ENCODE peak calls at places on chromosomes 2 and 18, in four cellular contexts. P, L, W and D are unnamed samples.

GRCh38 chr2:137165968-137166367 is 400.6 kb downstream of the THSD7B start:
- DNase-seq in W (no peak), L (no peak), P (no peak), D (no peak)

GRCh38 chr2:86787701-86788100 is 3.0 kb downstream of the CD8A start:
- DNase-seq in L (peak; percentile 62), P (no peak), W (no peak), D (no peak)

GRCh38 chr2:241842620-241843211 is 16.0 kb downstream of the PDCD1 start:
- DNase-seq in W (peak; percentile 50), P (peak; percentile 82), L (peak; percentile 91), D (no peak)

GRCh38 chr2:217248312-217248935 is 388.6 kb upstream of the TNP1 start:
- DNase-seq in P (peak; percentile 72), L (no peak), W (peak; percentile 32), D (peak; percentile 81)

GRCh38 chr2:105188343-105188742 is 53.2 kb upstream of the GPR45 start:
- DNase-seq in L (no peak), P (no peak), W (no peak), D (no peak)

GRCh38 chr2:26840937-26841610 is 6.9 kb upstream of the DPYSL5 start:
- DNase-seq in L (peak; percentile 46), W (no peak), P (no peak), D (no peak)

GRCh38 chr2:162074937-162075688 is 1.1 kb upstream of the DPP4 start:
- DNase-seq in L (peak; percentile 95), W (no peak), P (no peak), D (no peak)

GRCh38 chr2:215843579-215843978 is 169.8 kb downstream of the MREG start:
- DNase-seq in P (no peak), L (peak; percentile 91), W (no peak), D (no peak)

GRCh38 chr2:28618221-28619141 is 122.6 kb downstream of the PLB1 start:
- DNase-seq in L (no peak), P (peak; percentile 61), W (no peak), D (no peak)

GRCh38 chr2:215967590-215968373 is 45.6 kb downstream of the MREG start:
- DNase-seq in L (no peak), W (no peak), P (no peak), D (no peak)

GRCh38 chr2:240389302-240389805 is 46.1 kb upstream of the GPC1 start:
- DNase-seq in L (peak; percentile 71), P (peak; percentile 47), W (no peak), D (no peak)

GRCh38 chr18:33495278-33495677 is 54.8 kb upstream of the CCDC178 start:
- DNase-seq in W (no peak), P (no peak), L (no peak), D (no peak)
- TF ChIP-seq CTCF in W (peak; percentile 34), P (peak; percentile 26), L (peak; percentile 27), D (peak; percentile 81)

GRCh38 chr18:55780591-55781071 is 192.6 kb upstream of the TCF4 start:
- DNase-seq in P (no peak), L (peak; percentile 74), W (no peak), D (no peak)

GRCh38 chr18:55778731-55779460 is 190.9 kb upstream of the TCF4 start:
- DNase-seq in P (no peak), W (no peak), L (no peak), D (no peak)

GRCh38 chr18:55781481-55781957 is 193.5 kb upstream of the TCF4 start:
- DNase-seq in P (no peak), W (no peak), L (peak; percentile 90), D (no peak)

GRCh38 chr18:55779461-55779710 is 191.4 kb upstream of the TCF4 start:
- DNase-seq in L (peak; percentile 66), P (no peak), W (no peak), D (no peak)

GRCh38 chr18:55779711-55780590 is 192.0 kb upstream of the TCF4 start:
- DNase-seq in L (peak; percentile 87), W (no peak), P (peak; percentile 63), D (peak; percentile 84)
- TF ChIP-seq CTCF in L (peak; percentile 11), W (no peak), P (peak; percentile 19), D (peak; percentile 68)

GRCh38 chr2:238305092-238305862 is 15.0 kb upstream of the TRAF3IP1 start:
- DNase-seq in P (peak; percentile 46), W (no peak), L (peak; percentile 38), D (no peak)
- TF ChIP-seq CTCF in P (peak; percentile 12), W (no peak), L (peak; percentile 32), D (peak; percentile 25)

GRCh38 chr2:171345971-171346722 is 87.6 kb downstream of the METTL8 start:
- DNase-seq in W (no peak), P (no peak), L (no peak), D (no peak)

GRCh38 chr2:171348056-171348455 is 85.7 kb downstream of the METTL8 start:
- DNase-seq in P (no peak), W (no peak), L (no peak), D (no peak)

GRCh38 chr2:171346723-171347104 is 87.1 kb downstream of the METTL8 start:
- DNase-seq in L (no peak), P (no peak), W (no peak), D (no peak)

GRCh38 chr2:171347591-171348032 is 86.2 kb downstream of the METTL8 start:
- DNase-seq in L (peak; percentile 68), W (no peak), P (no peak), D (no peak)

GRCh38 chr2:171347158-171347557 is 86.6 kb downstream of the METTL8 start:
- DNase-seq in W (no peak), L (no peak), P (no peak), D (no peak)
- TF ChIP-seq CTCF in W (no peak), L (no peak), P (no peak), D (peak; percentile 59)

DNA sequence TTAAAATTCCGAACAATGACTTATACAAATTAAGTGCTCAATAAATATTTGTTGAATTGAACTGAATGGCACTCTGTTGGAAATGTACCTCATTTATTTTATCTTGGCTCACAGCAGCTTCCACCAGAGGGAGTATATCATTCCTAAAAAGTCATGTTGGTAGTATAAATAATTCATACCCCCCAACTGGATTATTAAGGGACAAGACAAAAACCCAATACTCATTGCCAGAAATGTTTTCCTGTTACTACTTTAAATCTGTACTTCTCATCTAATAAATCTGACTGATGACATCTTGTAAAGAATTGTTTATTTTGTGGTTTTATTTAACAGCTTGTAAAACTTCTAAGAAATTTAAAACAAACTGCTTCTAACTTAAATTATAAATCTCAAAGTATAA is 163.9 kb downstream of the CDH2 start:
- DNase-seq in P (no peak), W (no peak), L (no peak), D (no peak)
- TF ChIP-seq CTCF in P (no peak), W (no peak), L (peak; percentile 58), D (peak; percentile 85)

GRCh38 chr18:56789889-56790180 is 138.7 kb downstream of the WDR7 start:
- DNase-seq in P (no peak), W (no peak), L (no peak), D (no peak)
- TF ChIP-seq CTCF in P (peak; percentile 1), W (no peak), L (no peak), D (peak; percentile 38)

GRCh38 chr2:96408631-96409542 is 73.3 kb downstream of the NCAPH start:
- DNase-seq in L (no peak), W (peak; percentile 68), P (peak; percentile 30), D (no peak)

GRCh38 chr2:96407041-96407918 is 71.7 kb downstream of the NCAPH start:
- DNase-seq in L (peak; percentile 89), W (peak; percentile 63), P (peak; percentile 70), D (no peak)

GRCh38 chr2:96407919-96408550 is 72.5 kb downstream of the NCAPH start:
- DNase-seq in W (no peak), L (no peak), P (no peak), D (no peak)

GRCh38 chr2:96412307-96413066 is 76.9 kb downstream of the NCAPH start:
- DNase-seq in L (no peak), P (no peak), W (no peak), D (no peak)

DNA sequence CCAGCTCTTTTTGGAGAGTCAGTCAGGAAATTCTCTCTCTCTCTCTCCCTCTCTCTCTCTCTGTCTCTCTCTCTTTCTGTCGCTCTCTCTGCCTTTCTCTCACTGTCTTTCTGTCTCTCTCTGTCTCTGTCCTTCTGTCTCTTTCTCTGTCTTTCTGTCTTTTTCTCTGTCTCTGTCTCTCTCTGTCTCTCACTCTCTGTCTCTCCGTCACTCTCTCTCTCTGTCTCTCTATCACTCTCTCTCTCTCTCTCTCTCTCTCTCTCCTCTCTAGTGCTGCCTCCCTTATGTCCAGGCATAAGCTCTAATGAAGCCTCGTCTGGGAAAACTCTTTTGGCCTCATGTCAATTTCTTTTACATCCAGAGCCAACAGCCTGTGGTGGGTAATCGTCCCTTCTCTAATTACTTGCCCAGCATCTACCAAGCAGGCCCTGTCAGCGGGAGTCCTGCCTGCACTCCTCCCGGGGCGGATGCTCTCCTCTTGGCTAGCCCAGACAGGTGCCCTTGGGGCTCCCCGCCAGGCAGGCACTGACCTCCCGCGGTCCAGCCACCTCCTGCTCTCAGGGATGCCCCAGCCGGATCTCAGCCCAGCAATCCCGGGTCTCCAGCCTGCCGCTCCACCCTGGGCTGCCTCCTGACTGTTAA is 74.1 kb downstream of the NCAPH start:
- DNase-seq in L (no peak), W (no peak), P (no peak), D (no peak)
- TF ChIP-seq CTCF in L (no peak), W (no peak), P (no peak), D (peak; percentile 25)

GRCh38 chr2:7803515-7803914 is 878.3 kb upstream of the ID2 start:
- DNase-seq in W (no peak), P (no peak), L (peak; percentile 55), D (no peak)
- TF ChIP-seq CTCF in W (no peak), P (no peak), L (no peak), D (no peak)

GRCh38 chr2:68925298-68925885 is 27.3 kb downstream of the GKN2 start:
- DNase-seq in P (no peak), W (peak; percentile 37), L (peak; percentile 44), D (no peak)
- TF ChIP-seq CTCF in P (peak; percentile 88), W (peak; percentile 87), L (peak; percentile 92), D (peak; percentile 94)